ENCODE peak calls at places on chromosomes 13 and 19, in seven cellular contexts. W, H, F, S, B, D and Y are unnamed samples.

GRCh38 chr19:52535831-52536800 is 8.6 kb downstream of the ZNF808 start:
- DNase-seq in W (peak), H (peak), F (peak), S (peak), B (peak), D (peak), Y (no peak)

GRCh38 chr19:46537136-46538097 is 41.8 kb upstream of the PNMA8B start:
- DNase-seq in W (peak), H (peak), F (peak), S (peak), B (peak), D (peak), Y (no peak)

GRCh38 chr19:35135389-35135909 is 590 bp upstream of the LGI4 start:
- DNase-seq in W (peak), H (peak), F (peak), S (peak), B (peak), D (peak), Y (no peak)

GRCh38 chr19:5949792-5950305 is 28.1 kb downstream of the RANBP3 start:
- DNase-seq in W (no peak), H (no peak), F (no peak), S (no peak), B (no peak), D (no peak), Y (no peak)

GRCh38 chr13:31367410-31367809 is 167.6 kb downstream of the B3GLCT start:
- DNase-seq in W (no peak), H (no peak), F (no peak), S (no peak), B (no peak), D (no peak), Y (no peak)

GRCh38 chr13:98719527-98720250 is 32.8 kb downstream of the SLC15A1 start:
- DNase-seq in W (no peak), H (no peak), F (no peak), S (no peak), B (no peak), D (no peak), Y (no peak)

GRCh38 chr19:51094696-51095279 is 12.1 kb upstream of the KLK14 start:
- DNase-seq in W (no peak), H (no peak), F (peak), S (no peak), B (peak), D (peak), Y (no peak)

GRCh38 chr13:85520445-85520844 is 278.8 kb downstream of the SLITRK6 start:
- DNase-seq in W (no peak), H (no peak), F (peak), S (no peak), B (peak), D (no peak), Y (no peak)

GRCh38 chr13:91647361-91647970 is 249.0 kb downstream of the GPC5 start:
- DNase-seq in W (peak), H (no peak), F (no peak), S (peak), B (peak), D (no peak), Y (peak)

GRCh38 chr13:107296804-107297203 is 728.9 kb upstream of the ARGLU1 start:
- DNase-seq in W (no peak), H (no peak), F (no peak), S (no peak), B (no peak), D (no peak), Y (no peak)